ENCODE peak calls at places on chromosomes 6 and 20, in ten cellular contexts. T is BJ, Y is sigmoid colon, U is upper lobe of right lung, M is HFF-Myc, J is AG04449, D is mammary epithelial cell, B is small intestine, E is spleen, N is epithelial cell of esophagus. C is an unnamed sample.
A peak's percentile ranks its signal among the peaks of the same experiment; 100 is the strongest.

GRCh38 chr6:12371151-12371550 is 81.0 kb downstream of the EDN1 start:
- DNase-seq in D (peak; percentile 40), M (no peak), Y (no peak), U (no peak), B (no peak), N (peak; percentile 56), E (no peak), T (no peak), J (no peak), C (no peak)

GRCh38 chr6:158939255-158940170 is 60.5 kb downstream of the RSPH3 start:
- DNase-seq in T (no peak), D (no peak), E (peak; percentile 84), J (no peak), N (no peak), B (peak; percentile 19), Y (no peak), M (no peak), U (peak; percentile 68), C (no peak)

GRCh38 chr20:13814672-13815071 is 29.8 kb downstream of the NDUFAF5 start:
- DNase-seq in D (no peak), J (no peak), U (no peak), E (no peak), T (no peak), B (peak; percentile 73), N (no peak), M (no peak), Y (no peak), C (no peak)

GRCh38 chr6:13184089-13184468 is 144.3 kb downstream of the TBC1D7 start:
- DNase-seq in D (no peak), N (no peak), U (no peak), M (no peak), Y (no peak), J (no peak), E (no peak), B (no peak), T (no peak), C (no peak)

GRCh38 chr20:34549291-34549928 is 9.1 kb upstream of the MAP1LC3A start:
- DNase-seq in J (no peak), E (no peak), B (peak; percentile 41), T (no peak), M (no peak), U (no peak), D (peak; percentile 39), Y (no peak), N (peak; percentile 80), C (peak; percentile 34)

GRCh38 chr6:32980488-32981038 is 12.2 kb downstream of the BRD2 start:
- DNase-seq in N (no peak), T (no peak), U (no peak), Y (no peak), B (no peak), J (no peak), D (no peak), M (no peak), E (no peak), C (no peak)

GRCh38 chr20:23367770-23368169 is 5.8 kb downstream of the GZF1 start:
- DNase-seq in T (no peak), N (peak; percentile 83), J (no peak), B (no peak), U (no peak), D (peak; percentile 67), M (no peak), Y (no peak), E (no peak), C (no peak)

GRCh38 chr20:38007526-38007925 is 25.7 kb downstream of the TTI1 start:
- DNase-seq in D (no peak), T (no peak), E (no peak), U (no peak), B (no peak), Y (no peak), M (no peak), N (no peak), J (no peak), C (no peak)

GRCh38 chr6:68159433-68159832 is 475.6 kb upstream of the ADGRB3 start:
- DNase-seq in M (no peak), B (no peak), Y (no peak), E (no peak), J (no peak), D (no peak), U (no peak), T (no peak), N (no peak), C (no peak)

GRCh38 chr20:33053291-33054106 is at the start of gene BPIFB3:
- DNase-seq in J (no peak), U (no peak), T (no peak), B (no peak), Y (no peak), E (no peak), D (no peak), N (no peak), M (no peak), C (no peak)

GRCh38 chr6:43812850-43813584 is 43.0 kb downstream of the VEGFA start:
- DNase-seq in T (no peak), J (no peak), N (no peak), Y (no peak), B (peak; percentile 98), E (no peak), M (no peak), D (no peak), U (peak; percentile 81), C (no peak)

GRCh38 chr6:24536466-24536865 is 41.7 kb downstream of the ALDH5A1 start:
- DNase-seq in M (no peak), B (no peak), N (no peak), J (no peak), D (no peak), T (no peak), U (no peak), E (no peak), Y (no peak), C (no peak)

GRCh38 chr6:45148711-45149341 is 179.3 kb upstream of the RUNX2 start:
- DNase-seq in E (no peak), M (no peak), U (no peak), N (peak; percentile 71), Y (no peak), T (no peak), J (peak; percentile 61), D (peak; percentile 39), B (no peak), C (no peak)

GRCh38 chr6:101401792-101402617 is 8.5 kb downstream of the GRIK2 start:
- DNase-seq in E (no peak), J (no peak), Y (no peak), T (no peak), B (no peak), N (no peak), U (peak; percentile 55), M (no peak), D (no peak), C (no peak)
- H3K4me3 ChIP-seq in E (no peak overlapping the region), J (peak overlapping the region; percentile 49), Y (no peak overlapping the region), T (peak overlapping the region; percentile 36), B (no peak overlapping the region), N (peak overlapping the region; percentile 2), U (no peak overlapping the region), M (peak overlapping the region; percentile 21), D (no peak overlapping the region), C (peak overlapping the region; percentile 27)

GRCh38 chr6:157079774-157080173 is 243.5 kb downstream of the TMEM242 start:
- DNase-seq in D (no peak), E (no peak), M (no peak), U (no peak), J (no peak), N (no peak), Y (no peak), T (no peak), B (no peak), C (no peak)
- H3K4me3 ChIP-seq in D (no peak overlapping the region), E (no peak overlapping the region), M (no peak overlapping the region), U (no peak overlapping the region), J (no peak overlapping the region), N (no peak overlapping the region), Y (no peak overlapping the region), T (no peak overlapping the region), B (no peak overlapping the region), C (no peak overlapping the region)

DNA sequence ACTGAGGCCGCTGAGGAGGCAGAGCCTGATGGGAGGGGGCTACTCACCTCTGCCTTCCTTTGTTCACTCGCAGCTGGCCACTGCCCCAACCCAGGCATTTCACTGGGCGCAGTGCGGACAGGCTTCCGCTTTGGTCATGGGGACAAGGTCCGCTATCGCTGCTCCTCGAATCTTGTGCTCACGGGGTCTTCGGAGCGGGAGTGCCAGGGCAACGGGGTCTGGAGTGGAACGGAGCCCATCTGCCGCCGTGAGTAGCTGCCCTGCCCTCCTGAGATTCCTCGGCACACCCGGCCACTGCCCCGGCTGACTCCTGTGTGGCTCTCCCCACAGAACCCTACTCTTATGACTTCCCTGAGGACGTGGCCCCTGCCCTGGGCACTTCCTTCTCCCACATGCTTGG is 6.0 kb downstream of the C2 start:
- DNase-seq in M (no peak), D (no peak), U (no peak), Y (no peak), B (no peak), J (no peak), N (no peak), E (peak; percentile 67), T (no peak), C (no peak)
- H3K4me3 ChIP-seq in M (no peak overlapping the region), D (no peak overlapping the region), U (no peak overlapping the region), Y (no peak overlapping the region), B (no peak overlapping the region), J (no peak overlapping the region), N (no peak overlapping the region), E (no peak overlapping the region), T (no peak overlapping the region), C (no peak overlapping the region)

DNA sequence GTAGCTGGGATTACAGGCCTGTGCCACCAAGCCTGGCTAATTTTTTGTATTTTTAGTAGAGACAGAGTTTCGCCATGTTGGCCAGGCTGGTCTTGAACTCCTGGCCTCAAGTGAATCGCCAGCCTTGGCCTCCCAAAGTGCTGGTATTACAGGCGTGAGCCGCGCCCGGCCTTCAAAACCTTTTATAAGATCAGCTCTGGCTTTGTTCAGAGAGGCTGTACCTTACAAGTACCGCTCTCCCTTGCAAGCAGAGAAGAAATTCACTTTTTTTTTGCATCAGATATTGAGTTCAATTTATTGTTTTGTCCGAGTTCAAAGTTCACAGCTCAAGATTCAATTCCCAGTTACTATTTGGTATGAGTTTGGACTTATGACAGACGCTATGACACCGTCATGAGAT is 1.9 kb upstream of the DNAAF9 start:
- DNase-seq in B (peak; percentile 49), T (no peak), N (no peak), Y (no peak), D (no peak), E (no peak), U (no peak), M (no peak), J (no peak), C (no peak)
- H3K4me3 ChIP-seq in B (no peak overlapping the region), T (no peak overlapping the region), N (no peak overlapping the region), Y (no peak overlapping the region), D (no peak overlapping the region), E (no peak overlapping the region), U (no peak overlapping the region), M (no peak overlapping the region), J (no peak overlapping the region), C (no peak overlapping the region)